ENCODE peak calls at places on chromosomes 16 and 17, in nine cellular contexts. D is HFFc6, Y is cardiac fibroblast, P is prostate gland, M is neural progenitor cell, J is heart right ventricle, G is breast epithelium, Q is Calu3, Z is dorsolateral prefrontal cortex. X is an unnamed sample.

GRCh38 chr16:57941016-57941656 is 29.8 kb downstream of the CNGB1 start:
- DNase-seq in M (no peak), D (no peak), Y (peak), J (peak), Z (peak), G (peak), Q (peak), P (peak), X (no peak)

GRCh38 chr16:27676807-27677206 is 126.9 kb downstream of the KATNIP start:
- DNase-seq in P (no peak), Z (no peak), D (peak), G (no peak), M (no peak), Q (no peak), Y (peak), J (no peak), X (no peak)

GRCh38 chr17:51428668-51429486 is 168.5 kb downstream of the UTP18 start:
- DNase-seq in M (no peak), D (no peak), Z (no peak), G (no peak), J (no peak), Y (no peak), Q (no peak), P (no peak), X (peak)

GRCh38 chr17:33381201-33381600 is 88.1 kb upstream of the ASIC2 start:
- DNase-seq in Z (no peak), J (no peak), D (no peak), G (no peak), M (peak), Q (no peak), P (no peak), Y (no peak), X (no peak)

GRCh38 chr16:73002836-73003235 is 45.1 kb downstream of the ZFHX3 start:
- DNase-seq in M (no peak), P (no peak), G (no peak), Y (no peak), Q (no peak), J (no peak), D (peak), Z (no peak), X (no peak)

GRCh38 chr17:67994827-67995567 is 1.3 kb downstream of the C17orf58 start:
- DNase-seq in M (no peak), Y (peak), Z (no peak), G (no peak), J (no peak), Q (no peak), P (peak), D (peak), X (no peak)

GRCh38 chr17:71941920-71942319 is 178.9 kb upstream of the SOX9 start:
- DNase-seq in Q (no peak), G (no peak), M (no peak), D (no peak), J (no peak), P (no peak), Z (no peak), Y (no peak), X (no peak)

GRCh38 chr16:4401094-4401501 is 15.3 kb downstream of the CORO7 start:
- DNase-seq in Q (no peak), D (no peak), M (peak), J (no peak), Y (no peak), Z (no peak), P (no peak), G (no peak), X (no peak)

GRCh38 chr17:59767176-59767575 is 59.7 kb downstream of the VMP1 start:
- DNase-seq in Q (no peak), M (no peak), G (no peak), P (no peak), Y (peak), D (no peak), J (no peak), Z (no peak), X (no peak)

GRCh38 chr16:68873635-68874471 is 30.5 kb downstream of the TANGO6 start:
- DNase-seq in Y (no peak), P (no peak), Q (no peak), Z (no peak), D (no peak), M (peak), J (no peak), G (no peak), X (no peak)

GRCh38 chr16:50531901-50532300 is 16.3 kb upstream of the NKD1 start:
- DNase-seq in M (no peak), G (no peak), Q (no peak), Y (no peak), J (no peak), P (no peak), D (no peak), Z (no peak), X (peak)

GRCh38 chr16:67241008-67241900 is 6.0 kb downstream of the FHOD1 start:
- DNase-seq in M (no peak), P (peak), D (peak), Q (peak), Y (peak), J (peak), G (peak), Z (no peak), X (no peak)

GRCh38 chr17:45262516-45263476 is 902 bp upstream of the SPATA32 start:
- DNase-seq in G (no peak), Y (peak), Q (no peak), D (no peak), Z (no peak), M (no peak), P (peak), J (no peak), X (no peak)

DNA sequence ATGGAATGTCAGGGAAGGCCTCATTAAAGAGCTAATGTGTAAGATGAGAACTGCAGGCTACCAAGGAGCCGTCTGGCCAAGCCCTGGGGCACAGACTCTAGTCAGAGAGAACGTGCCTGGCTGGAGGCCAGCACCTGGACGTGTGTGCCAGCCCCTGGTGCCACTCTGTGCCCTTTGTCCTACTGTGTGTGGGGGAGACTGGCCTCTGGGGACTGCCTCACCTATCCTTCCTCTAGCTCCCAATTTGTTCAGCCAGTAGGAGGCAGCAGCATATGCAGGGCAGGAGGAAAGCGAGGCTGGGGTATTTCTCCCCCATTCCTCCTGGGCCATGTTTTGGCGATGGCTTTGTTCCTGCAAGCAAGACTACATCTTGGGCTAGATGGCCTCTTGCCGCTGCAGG is 37.1 kb downstream of the KNOP1 start:
- DNase-seq in J (no peak), Q (peak), G (no peak), Y (no peak), P (no peak), M (no peak), D (no peak), Z (no peak), X (no peak)
- TF ChIP-seq CTCF in J (peak), Q (no peak), G (no peak), Y (peak), P (no peak), M (peak), D (peak), Z (no peak), X (no peak)

DNA sequence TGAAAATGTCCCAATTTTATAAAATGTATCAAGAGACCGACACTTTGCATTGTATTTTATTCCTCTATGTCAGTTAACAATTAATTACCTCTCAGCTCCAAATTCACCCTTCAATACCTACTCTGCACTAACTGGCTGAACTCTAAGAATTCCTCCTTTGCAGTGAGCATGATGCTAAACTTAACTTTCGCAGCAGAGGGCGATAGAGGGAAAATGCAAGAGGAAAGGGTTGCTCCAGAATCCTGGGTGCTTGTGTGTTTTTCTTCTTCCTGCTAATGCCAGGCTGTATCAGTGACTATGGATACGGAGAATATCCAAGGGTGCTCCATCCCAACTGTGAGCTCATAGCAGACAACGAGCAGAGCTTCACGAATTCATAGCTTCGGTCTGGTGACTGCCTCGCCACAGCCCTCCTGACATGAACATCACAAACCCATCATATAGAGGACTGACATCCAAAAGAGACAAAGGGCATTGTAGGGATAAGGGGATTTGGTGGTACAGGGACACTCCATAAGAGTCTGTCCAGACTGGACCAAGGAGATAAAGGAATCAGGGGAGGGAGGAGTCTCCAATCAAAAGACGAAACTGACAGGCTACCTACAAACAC is 172.9 kb downstream of the STX8 start:
- DNase-seq in Y (peak), Z (no peak), G (no peak), J (no peak), Q (peak), P (no peak), D (peak), M (peak), X (no peak)
- TF ChIP-seq CTCF in Y (peak), Z (peak), G (no peak), J (peak), Q (peak), P (no peak), D (peak), M (peak), X (peak)

GRCh38 chr16:10178079-10178478 is 4.1 kb downstream of the GRIN2A start:
- DNase-seq in M (no peak), D (peak), P (no peak), Q (peak), G (no peak), Z (no peak), J (no peak), Y (no peak), X (no peak)

GRCh38 chr16:10182186-10182683 is at the start of gene GRIN2A:
- DNase-seq in Y (no peak), P (no peak), Z (peak), M (peak), D (no peak), J (no peak), Q (peak), G (no peak), X (no peak)

GRCh38 chr16:10181196-10182162 is 749 bp downstream of the GRIN2A start:
- DNase-seq in M (peak), G (peak), D (peak), Q (peak), P (peak), J (peak), Y (peak), Z (peak), X (no peak)

GRCh38 chr16:10180042-10180770 is 2.0 kb downstream of the GRIN2A start:
- DNase-seq in Q (no peak), M (no peak), D (no peak), Y (no peak), G (no peak), P (no peak), Z (no peak), J (no peak), X (no peak)

GRCh38 chr16:10180771-10181163 is 1.5 kb downstream of the GRIN2A start:
- DNase-seq in G (no peak), Z (peak), D (no peak), J (peak), M (peak), Q (peak), Y (peak), P (no peak), X (no peak)
- TF ChIP-seq CTCF in G (no peak), Z (peak), D (peak), J (peak), M (peak), Q (peak), Y (peak), P (no peak), X (no peak)

GRCh38 chr17:76517638-76518038 is 16.4 kb upstream of the RHBDF2 start:
- DNase-seq in M (no peak), D (no peak), G (no peak), Q (no peak), Z (no peak), P (no peak), J (no peak), Y (no peak), X (no peak)
- TF ChIP-seq CTCF in M (no peak), D (no peak), G (no peak), Q (no peak), Z (no peak), P (no peak), J (no peak), Y (no peak), X (no peak)

DNA sequence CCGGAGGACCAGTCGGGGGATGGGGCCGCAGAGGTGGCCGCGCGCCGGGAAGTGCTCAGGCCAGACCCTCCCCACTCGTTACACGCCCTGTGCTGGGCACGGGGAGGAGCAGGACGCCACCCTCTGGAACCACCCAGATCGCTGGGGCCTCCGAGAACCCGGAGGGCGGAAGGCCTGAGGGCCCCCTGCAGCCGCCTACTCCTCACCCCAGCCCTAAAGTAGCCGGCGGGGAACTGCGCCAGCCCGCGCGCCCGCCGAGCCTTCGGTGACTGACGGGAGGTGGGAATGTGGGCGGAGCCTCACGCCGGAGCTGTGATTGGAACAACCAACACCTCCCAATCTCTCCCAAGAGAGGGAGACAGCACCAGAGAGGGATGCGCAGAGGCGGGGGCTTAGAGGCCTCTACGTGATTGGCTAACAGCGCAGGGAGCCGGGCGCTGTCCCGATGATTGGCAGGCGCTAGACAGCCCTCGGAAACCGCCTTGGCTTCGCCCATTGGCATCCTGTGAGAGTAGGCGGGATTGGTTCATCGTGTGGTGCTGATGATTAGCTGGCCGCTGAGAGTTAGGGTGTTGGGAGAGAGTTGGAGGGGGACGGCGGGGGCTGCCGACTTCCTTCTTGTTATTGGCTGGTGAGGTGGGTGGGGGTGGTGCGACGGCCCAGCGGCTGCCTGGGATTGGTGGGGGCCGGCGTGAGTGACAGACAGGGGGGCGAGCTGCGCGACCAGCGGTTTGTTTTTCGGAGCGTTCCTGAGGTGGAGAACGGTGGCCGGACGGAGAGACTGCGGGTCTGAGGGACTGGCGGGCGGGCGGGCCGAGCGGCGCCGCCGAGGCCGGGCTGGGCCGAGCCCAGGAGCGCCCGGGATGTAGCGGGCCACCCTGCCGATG is at the start of gene MAP3K3:
- DNase-seq in Q (peak), P (peak), Y (peak), J (peak), D (peak), M (peak), Z (peak), G (peak), X (peak)
- TF ChIP-seq CTCF in Q (no peak), P (no peak), Y (no peak), J (peak), D (peak), M (peak), Z (peak), G (no peak), X (peak)

DNA sequence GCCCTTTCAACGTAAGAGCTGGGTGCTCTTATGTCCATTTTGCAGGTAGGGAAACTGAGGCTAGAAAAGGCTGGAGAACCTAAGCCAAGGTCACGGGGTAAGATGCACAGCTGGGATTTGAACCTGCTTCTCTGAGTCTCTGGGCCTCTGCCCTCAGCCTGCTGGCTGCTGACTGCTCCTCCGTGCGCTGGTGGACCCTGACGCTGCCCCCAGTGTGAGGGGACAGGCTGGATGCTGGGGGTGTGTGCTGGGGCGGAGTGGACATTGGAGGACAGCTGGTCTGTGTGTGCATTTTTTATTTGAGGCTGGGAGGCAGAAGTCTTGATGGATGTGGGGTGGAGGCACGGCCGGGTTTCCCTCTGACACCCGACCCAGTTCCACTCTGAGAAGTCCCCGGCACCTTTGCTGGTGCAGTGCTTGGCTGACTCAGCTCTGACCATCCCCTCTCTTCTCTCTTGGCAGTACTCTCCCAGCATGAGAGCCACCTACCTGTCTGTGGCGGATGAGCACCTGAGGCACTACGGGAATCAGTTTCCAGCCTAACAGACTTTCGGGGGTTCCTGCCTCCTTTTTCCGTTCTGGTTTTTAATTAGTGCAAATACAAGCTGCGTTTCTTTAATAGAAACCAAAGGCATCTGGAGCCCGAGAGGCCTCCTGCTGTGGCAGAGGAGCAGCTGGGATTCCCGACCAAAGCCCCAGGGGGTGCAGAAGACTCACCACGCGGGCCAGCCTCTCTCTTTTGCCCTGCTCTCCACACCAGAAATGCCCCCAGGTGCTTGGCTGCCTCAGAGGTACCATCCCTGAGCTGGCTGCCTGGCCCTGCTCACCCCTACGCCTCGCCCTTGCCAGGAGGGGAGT is 14.1 kb upstream of the DNAI2 start:
- DNase-seq in M (no peak), Z (no peak), Y (no peak), G (no peak), D (no peak), J (no peak), Q (no peak), P (no peak), X (no peak)
- TF ChIP-seq CTCF in M (no peak), Z (no peak), Y (no peak), G (no peak), D (no peak), J (no peak), Q (no peak), P (no peak), X (no peak)